ENCODE peak calls at places on chromosomes 4 and X, in four cellular contexts. One of them, this sample, is unnamed.

GRCh38 chrX:3712870-3713224 is 602 bp downstream of the PRKX start:
- DNase-seq in K562: peak; percentile 31
- DNase-seq in HL-60: peak; percentile 13
- DNase-seq in GM12878: no peak
- DNase-seq in this sample: no peak

GRCh38 chrX:147899715-147900114 is 12.0 kb upstream of the FMR1 start:
- DNase-seq in HL-60: no peak
- DNase-seq in K562: no peak
- DNase-seq in GM12878: no peak
- DNase-seq in this sample: no peak

GRCh38 chr4:13985824-13986223 is 358.3 kb upstream of the BOD1L1 start:
- DNase-seq in GM12878: no peak
- DNase-seq in HL-60: no peak
- DNase-seq in K562: no peak
- DNase-seq in this sample: no peak

GRCh38 chr4:169810325-169811323 is 52.9 kb upstream of the HPF1 start:
- DNase-seq in HL-60: peak; percentile 63
- DNase-seq in K562: peak; percentile 73
- DNase-seq in GM12878: peak; percentile 8
- DNase-seq in this sample: peak; percentile 20

GRCh38 chr4:55125763-55126541 is 557 bp upstream of the KDR start:
- DNase-seq in GM12878: no peak
- DNase-seq in HL-60: no peak
- DNase-seq in K562: no peak
- DNase-seq in this sample: no peak

GRCh38 chr4:165580379-165580905 is 201.6 kb downstream of the CPE start:
- DNase-seq in K562: no peak
- DNase-seq in GM12878: no peak
- DNase-seq in HL-60: no peak
- DNase-seq in this sample: no peak

GRCh38 chr4:87843936-87844335 is 11.2 kb downstream of the MEPE start:
- DNase-seq in GM12878: no peak
- DNase-seq in K562: no peak
- DNase-seq in HL-60: peak; percentile 37
- DNase-seq in this sample: no peak

GRCh38 chrX:155215443-155216178 is 649 bp upstream of the VBP1 start:
- DNase-seq in K562: peak; percentile 26
- DNase-seq in HL-60: no peak
- DNase-seq in GM12878: no peak
- DNase-seq in this sample: no peak

GRCh38 chr4:96317924-96318323 is 478.0 kb downstream of the PDHA2 start:
- DNase-seq in HL-60: no peak
- DNase-seq in K562: no peak
- DNase-seq in GM12878: no peak
- DNase-seq in this sample: no peak

GRCh38 chr4:170248576-170248975 is 158.8 kb upstream of the AADAT start:
- DNase-seq in HL-60: no peak
- DNase-seq in GM12878: no peak
- DNase-seq in K562: no peak
- DNase-seq in this sample: no peak

GRCh38 chrX:66602381-66602938 is 36.4 kb downstream of the EDA2R start:
- DNase-seq in GM12878: no peak
- DNase-seq in HL-60: no peak
- DNase-seq in K562: no peak
- DNase-seq in this sample: no peak

GRCh38 chr4:44313702-44314101 is 134.9 kb downstream of the KCTD8 start:
- DNase-seq in K562: no peak
- DNase-seq in GM12878: no peak
- DNase-seq in HL-60: no peak
- DNase-seq in this sample: no peak

GRCh38 chrX:54530358-54530900 is 410 bp downstream of the GNL3L start:
- DNase-seq in K562: peak; percentile 11
- DNase-seq in GM12878: peak; percentile 1
- DNase-seq in HL-60: no peak
- DNase-seq in this sample: no peak

GRCh38 chrX:74446876-74447275 is 25.6 kb downstream of the SLC16A2 start:
- DNase-seq in K562: no peak
- DNase-seq in HL-60: no peak
- DNase-seq in GM12878: no peak
- DNase-seq in this sample: no peak

GRCh38 chrX:133922390-133922772 is 63.0 kb downstream of the GPC3 start:
- DNase-seq in HL-60: no peak
- DNase-seq in GM12878: no peak
- DNase-seq in K562: no peak
- DNase-seq in this sample: no peak

GRCh38 chrX:130878350-130879341 is 24.4 kb downstream of the ENOX2 start:
- DNase-seq in HL-60: peak; percentile 4
- DNase-seq in GM12878: no peak
- DNase-seq in K562: peak; percentile 31
- DNase-seq in this sample: no peak

GRCh38 chrX:153863251-153863991 is 22.6 kb downstream of the L1CAM start:
- DNase-seq in GM12878: no peak
- DNase-seq in K562: no peak
- DNase-seq in HL-60: no peak
- DNase-seq in this sample: peak; percentile 8

GRCh38 chrX:38347136-38347535 is 5.3 kb upstream of the OTC start:
- DNase-seq in K562: no peak
- DNase-seq in GM12878: no peak
- DNase-seq in HL-60: peak; percentile 74
- DNase-seq in this sample: no peak

GRCh38 chr4:86497980-86498379 is 96.1 kb upstream of the PTPN13 start:
- DNase-seq in K562: no peak
- DNase-seq in HL-60: no peak
- DNase-seq in GM12878: no peak
- DNase-seq in this sample: no peak

GRCh38 chr4:7956306-7957112 is 16.8 kb upstream of the AFAP1 start:
- DNase-seq in K562: no peak
- DNase-seq in HL-60: no peak
- DNase-seq in GM12878: no peak
- DNase-seq in this sample: no peak

GRCh38 chr4:68617003-68617698 is 41.0 kb upstream of the UGT2B17 start:
- DNase-seq in K562: no peak
- DNase-seq in HL-60: no peak
- DNase-seq in GM12878: no peak
- DNase-seq in this sample: no peak

GRCh38 chr4:90190510-90190909 is 63.3 kb downstream of the CCSER1 start:
- DNase-seq in HL-60: no peak
- DNase-seq in K562: no peak
- DNase-seq in GM12878: no peak
- DNase-seq in this sample: no peak

GRCh38 chr4:183182873-183183725 is 84.0 kb downstream of the WWC2 start:
- DNase-seq in GM12878: no peak
- DNase-seq in HL-60: no peak
- DNase-seq in K562: peak; percentile 85
- DNase-seq in this sample: no peak

GRCh38 chr4:99591757-99592156 is 17.1 kb downstream of the MTTP start:
- DNase-seq in K562: no peak
- DNase-seq in GM12878: no peak
- DNase-seq in HL-60: no peak
- DNase-seq in this sample: no peak

GRCh38 chr4:15117270-15117946 is 115.1 kb downstream of the CPEB2 start:
- DNase-seq in K562: no peak
- DNase-seq in HL-60: no peak
- DNase-seq in GM12878: no peak
- DNase-seq in this sample: no peak

GRCh38 chr4:142312391-142312790 is 533.7 kb downstream of the INPP4B start:
- DNase-seq in GM12878: no peak
- DNase-seq in HL-60: no peak
- DNase-seq in K562: no peak
- DNase-seq in this sample: no peak

GRCh38 chr4:182878633-182879495 is 38.3 kb downstream of the DCTD start:
- DNase-seq in HL-60: no peak
- DNase-seq in GM12878: no peak
- DNase-seq in K562: no peak
- DNase-seq in this sample: no peak

GRCh38 chrX:93319604-93320003 is 353.8 kb downstream of the NAP1L3 start:
- DNase-seq in K562: no peak
- DNase-seq in GM12878: no peak
- DNase-seq in HL-60: no peak
- DNase-seq in this sample: no peak

GRCh38 chr4:89314291-89314690 is 6.7 kb upstream of the GPRIN3 start:
- DNase-seq in GM12878: no peak
- DNase-seq in HL-60: no peak
- DNase-seq in K562: no peak
- DNase-seq in this sample: no peak

DNA sequence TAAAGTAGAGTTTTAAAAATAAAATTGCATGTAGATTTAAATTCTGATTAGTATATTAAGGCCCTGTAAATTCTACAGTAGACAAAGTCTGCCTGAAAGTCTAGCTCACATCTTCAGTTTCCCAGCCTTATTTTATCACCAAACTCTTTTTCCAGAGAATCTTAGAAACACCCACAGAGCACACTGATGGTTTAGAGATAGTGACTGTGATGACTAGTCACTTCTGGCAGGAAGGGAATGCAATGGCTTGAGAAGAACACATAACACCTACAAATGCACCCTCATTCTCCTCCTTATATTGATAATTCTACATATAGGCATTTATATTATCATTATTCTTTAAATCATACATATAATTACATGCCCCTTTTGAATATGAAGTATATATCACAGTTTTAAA is 232.9 kb downstream of the ARAP2 start:
- DNase-seq in GM12878: no peak
- DNase-seq in K562: no peak
- DNase-seq in HL-60: no peak
- DNase-seq in this sample: no peak
- TF ChIP-seq SPI1 in GM12878: no peak
- TF ChIP-seq SPI1 in K562: no peak
- TF ChIP-seq SPI1 in HL-60: no peak
- TF ChIP-seq SPI1 in this sample: no peak

DNA sequence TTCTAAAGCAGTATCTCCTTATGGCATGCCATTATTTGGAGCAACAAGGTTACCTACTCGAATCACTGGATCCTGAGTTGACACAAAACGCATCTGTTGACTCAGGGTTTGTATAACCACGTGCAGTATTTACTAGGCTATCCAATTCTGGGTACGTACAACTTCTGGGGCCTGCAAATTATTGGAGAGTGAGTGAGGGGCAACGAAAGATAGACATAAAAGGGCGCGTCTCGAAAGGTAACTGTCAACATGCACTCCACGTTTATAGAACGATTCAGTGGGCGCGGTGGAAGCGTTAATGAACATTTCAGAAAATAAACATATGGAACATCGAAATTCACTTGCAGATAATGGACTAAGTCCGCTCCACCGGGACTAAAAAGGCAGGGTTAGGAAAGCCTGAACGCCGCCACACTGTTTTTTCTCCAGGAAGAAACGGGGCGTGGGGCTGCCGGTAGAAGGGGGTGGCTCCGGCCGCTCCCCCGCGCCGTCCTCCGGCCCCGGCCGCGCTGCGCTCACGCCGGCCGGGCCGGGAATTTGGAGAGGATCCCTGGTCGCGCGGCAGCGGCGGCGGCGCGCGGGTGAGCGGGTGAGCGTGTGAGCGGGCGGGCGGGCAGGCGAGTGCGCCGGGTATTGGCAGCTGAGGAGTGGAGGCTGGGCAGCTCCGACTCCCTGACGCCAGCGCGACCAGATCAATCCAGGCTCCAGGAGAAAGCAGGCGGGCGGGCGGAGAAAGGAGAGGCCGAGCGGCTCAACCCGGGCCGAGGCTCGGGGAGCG is at the start of gene SMAD1:
- DNase-seq in GM12878: no peak
- DNase-seq in K562: peak; percentile 6
- DNase-seq in HL-60: peak; percentile 80
- DNase-seq in this sample: peak; percentile 43
- TF ChIP-seq POLR2AphosphoS5 in GM12878: no peak
- TF ChIP-seq POLR2AphosphoS5 in K562: no peak
- TF ChIP-seq POLR2AphosphoS5 in HL-60: peak; percentile 64
- TF ChIP-seq POLR2AphosphoS5 in this sample: no peak

GRCh38 chrX:24372021-24372763 is 11.8 kb downstream of the SUPT20HL1 start:
- DNase-seq in GM12878: no peak
- DNase-seq in K562: no peak
- DNase-seq in HL-60: no peak
- DNase-seq in this sample: no peak
- TF ChIP-seq SPI1 in GM12878: no peak
- TF ChIP-seq SPI1 in K562: no peak
- TF ChIP-seq SPI1 in HL-60: no peak
- TF ChIP-seq SPI1 in this sample: no peak

GRCh38 chr4:23853986-23854385 is 35.9 kb downstream of the PPARGC1A start:
- DNase-seq in GM12878: no peak
- DNase-seq in HL-60: no peak
- DNase-seq in K562: no peak
- DNase-seq in this sample: no peak
- TF ChIP-seq POLR2AphosphoS5 in GM12878: no peak
- TF ChIP-seq POLR2AphosphoS5 in HL-60: no peak
- TF ChIP-seq POLR2AphosphoS5 in K562: no peak
- TF ChIP-seq POLR2AphosphoS5 in this sample: no peak

This sample was measured in GM12891.